ENCODE peak calls at places on chromosomes 13 and 19, in seven cellular contexts. Z is lower lobe of right lung, J is heart left ventricle, E is fibroblast of pulmonary artery, Q is right lobe of liver, Y is breast epithelium, M is cardiac fibroblast. C is an unnamed sample.

GRCh38 chr13:112141643-112142400 is 74.9 kb downstream of the SOX1 start:
- DNase-seq in Z (no peak), J (no peak), Y (peak; percentile 24), Q (no peak), E (no peak), M (no peak), C (no peak)

GRCh38 chr13:51765142-51765515 is 38.8 kb downstream of the DHRS12 start:
- DNase-seq in J (no peak), E (no peak), Z (no peak), Y (no peak), Q (no peak), M (no peak), C (no peak)

GRCh38 chr19:2618611-2619010 is 83.9 kb downstream of the GNG7 start:
- DNase-seq in M (peak; percentile 63), J (peak; percentile 60), Q (peak; percentile 76), Z (peak; percentile 96), E (peak; percentile 58), Y (no peak), C (no peak)

GRCh38 chr19:49758292-49758691 is 4.8 kb downstream of the TSKS start:
- DNase-seq in Y (no peak), M (peak; percentile 68), E (peak; percentile 66), Q (no peak), Z (no peak), J (no peak), C (peak; percentile 46)

GRCh38 chr13:111855016-111855590 is 211.8 kb upstream of the SOX1 start:
- DNase-seq in Q (no peak), Y (no peak), M (no peak), Z (no peak), E (no peak), J (no peak), C (no peak)

GRCh38 chr19:38930776-38931761 is at the start of gene MRPS12:
- DNase-seq in Z (peak; percentile 99), M (peak; percentile 99), Q (peak; percentile 98), E (peak; percentile 100), J (peak; percentile 99), Y (peak; percentile 98), C (peak; percentile 92)

GRCh38 chr19:48363500-48363809 is 285 bp downstream of the TMEM143 start:
- DNase-seq in E (no peak), Q (peak; percentile 69), J (no peak), M (no peak), Y (no peak), Z (no peak), C (no peak)

GRCh38 chr19:43438291-43439162 is 23.8 kb downstream of the TEX101 start:
- DNase-seq in Z (no peak), J (peak; percentile 74), E (peak; percentile 88), M (peak; percentile 82), Q (no peak), Y (no peak), C (no peak)

GRCh38 chr13:38826182-38826813 is 139.4 kb downstream of the FREM2 start:
- DNase-seq in M (no peak), Y (no peak), Q (no peak), Z (no peak), E (no peak), J (no peak), C (no peak)

GRCh38 chr19:58265100-58265499 is 13.7 kb upstream of the ZNF8 start:
- DNase-seq in J (no peak), Z (no peak), M (no peak), Y (no peak), Q (no peak), E (no peak), C (no peak)

GRCh38 chr19:6459356-6460098 is at the start of gene SLC25A23:
- DNase-seq in J (peak; percentile 62), E (peak; percentile 75), Z (peak; percentile 77), Y (peak; percentile 64), Q (peak; percentile 73), M (peak; percentile 85), C (no peak)

GRCh38 chr13:87331178-87331577 is 340.0 kb upstream of the SLITRK5 start:
- DNase-seq in J (peak; percentile 20), E (peak; percentile 1), Z (no peak), Q (peak; percentile 77), M (peak; percentile 1), Y (no peak), C (no peak)

DNA sequence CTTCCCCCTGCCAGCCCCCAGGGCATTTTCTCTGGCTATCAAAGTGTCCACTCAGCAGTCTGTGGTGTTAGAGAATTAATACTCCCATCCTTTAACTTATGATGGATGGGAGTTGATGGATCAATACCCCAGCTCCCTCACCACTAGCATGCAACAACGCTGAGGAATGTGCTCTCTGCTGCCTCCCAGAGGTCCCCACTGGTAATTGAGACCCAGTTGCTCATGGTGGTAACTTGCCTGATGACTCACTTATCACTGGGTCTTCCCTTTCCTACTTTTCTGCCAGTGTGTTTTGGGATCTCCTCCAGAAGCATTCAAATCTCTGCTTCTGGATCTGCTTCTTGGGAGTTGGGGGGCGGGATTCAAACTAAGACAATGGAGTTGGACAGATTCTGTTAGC is 20.3 kb upstream of the CACNA1A start:
- DNase-seq in J (no peak), Q (no peak), M (peak; percentile 3), Y (no peak), E (peak; percentile 10), Z (no peak), C (no peak)
- TF ChIP-seq CTCF in J (no peak), Q (no peak), M (peak; percentile 35), Y (no peak), E (peak; percentile 14), Z (no peak), C (peak; percentile 33)

GRCh38 chr19:8244442-8244841 is 35.3 kb downstream of the CERS4 start:
- DNase-seq in J (no peak), Z (no peak), Y (no peak), E (no peak), Q (no peak), M (no peak), C (no peak)
- TF ChIP-seq CTCF in J (no peak), Z (no peak), Y (no peak), E (no peak), Q (no peak), M (no peak), C (no peak)

GRCh38 chr13:27961227-27962085 is 7.7 kb downstream of the CDX2 start:
- DNase-seq in J (no peak), Y (no peak), E (no peak), Z (no peak), M (no peak), Q (peak; percentile 46), C (no peak)

GRCh38 chr13:27958928-27959539 is 10.1 kb downstream of the CDX2 start:
- DNase-seq in Q (no peak), Y (no peak), J (no peak), Z (no peak), E (no peak), M (no peak), C (no peak)

GRCh38 chr13:27959976-27960361 is 9.1 kb downstream of the CDX2 start:
- DNase-seq in M (no peak), Z (no peak), J (no peak), Y (no peak), Q (no peak), E (no peak), C (no peak)

GRCh38 chr13:27962128-27962841 is 6.8 kb downstream of the CDX2 start:
- DNase-seq in Z (no peak), E (no peak), M (no peak), Q (no peak), Y (no peak), J (no peak), C (no peak)

DNA sequence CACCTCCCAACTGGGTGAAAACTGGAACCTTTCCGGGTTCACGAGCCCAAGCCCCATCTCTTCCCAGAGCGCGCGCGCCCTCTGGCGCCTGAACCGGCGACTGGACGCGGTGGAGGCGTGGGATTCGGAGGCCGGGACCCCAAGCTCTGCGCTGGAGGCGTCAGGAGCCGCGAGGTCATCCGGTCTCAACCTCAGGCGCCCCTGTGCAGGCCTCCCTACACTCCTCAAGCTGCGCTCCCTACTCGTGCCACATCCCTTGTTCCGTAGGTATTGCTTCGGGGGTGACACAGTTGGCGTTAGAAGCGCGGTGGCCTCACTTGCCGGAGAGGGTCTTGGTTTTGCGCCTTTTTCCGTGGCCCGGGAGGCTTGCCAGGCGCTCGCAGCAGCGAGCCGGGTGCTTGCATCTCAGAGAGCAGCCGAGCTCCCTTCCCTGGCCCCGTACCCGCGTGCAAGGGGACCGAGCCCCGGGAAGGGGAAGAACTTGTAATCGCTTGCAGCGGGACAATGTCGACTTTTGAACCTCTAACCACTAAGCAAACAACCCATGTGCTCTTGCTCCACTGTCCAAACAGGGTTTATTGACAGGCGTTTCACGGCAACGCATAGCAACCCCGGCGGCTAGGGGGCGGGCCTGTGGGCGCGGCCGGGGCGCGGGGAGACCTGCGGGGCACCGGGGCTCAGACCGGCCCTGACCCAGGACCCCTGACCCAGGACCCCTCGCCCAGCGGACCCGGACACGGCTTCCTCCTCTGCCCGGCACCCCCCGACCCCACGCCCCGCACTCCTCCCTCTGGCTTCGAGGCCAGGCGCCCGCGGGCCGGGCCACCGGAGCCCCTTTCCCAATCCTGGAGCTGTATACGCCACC is 8.5 kb downstream of the CDX2 start:
- DNase-seq in Q (peak; percentile 82), E (peak; percentile 31), M (peak; percentile 26), Z (peak; percentile 72), J (no peak), Y (peak; percentile 76), C (no peak)
- TF ChIP-seq CTCF in Q (peak; percentile 72), E (peak; percentile 22), M (peak; percentile 16), Z (peak; percentile 41), J (peak; percentile 44), Y (no peak), C (peak; percentile 28)

GRCh38 chr19:18211683-18212082 is 7.8 kb upstream of the RAB3A start:
- DNase-seq in E (no peak), J (no peak), Q (no peak), M (no peak), Z (no peak), Y (no peak), C (no peak)

GRCh38 chr19:18204394-18205179 is 745 bp upstream of the RAB3A start:
- DNase-seq in Z (no peak), Y (no peak), J (no peak), Q (no peak), E (no peak), M (no peak), C (no peak)

GRCh38 chr19:18206018-18206417 is 2.2 kb upstream of the RAB3A start:
- DNase-seq in M (no peak), Z (no peak), Q (no peak), Y (no peak), J (no peak), E (no peak), C (no peak)

GRCh38 chr19:18205180-18205915 is 1.5 kb upstream of the RAB3A start:
- DNase-seq in J (peak; percentile 92), M (peak; percentile 83), Y (peak; percentile 75), Q (peak; percentile 80), Z (peak; percentile 82), E (peak; percentile 72), C (no peak)

DNA sequence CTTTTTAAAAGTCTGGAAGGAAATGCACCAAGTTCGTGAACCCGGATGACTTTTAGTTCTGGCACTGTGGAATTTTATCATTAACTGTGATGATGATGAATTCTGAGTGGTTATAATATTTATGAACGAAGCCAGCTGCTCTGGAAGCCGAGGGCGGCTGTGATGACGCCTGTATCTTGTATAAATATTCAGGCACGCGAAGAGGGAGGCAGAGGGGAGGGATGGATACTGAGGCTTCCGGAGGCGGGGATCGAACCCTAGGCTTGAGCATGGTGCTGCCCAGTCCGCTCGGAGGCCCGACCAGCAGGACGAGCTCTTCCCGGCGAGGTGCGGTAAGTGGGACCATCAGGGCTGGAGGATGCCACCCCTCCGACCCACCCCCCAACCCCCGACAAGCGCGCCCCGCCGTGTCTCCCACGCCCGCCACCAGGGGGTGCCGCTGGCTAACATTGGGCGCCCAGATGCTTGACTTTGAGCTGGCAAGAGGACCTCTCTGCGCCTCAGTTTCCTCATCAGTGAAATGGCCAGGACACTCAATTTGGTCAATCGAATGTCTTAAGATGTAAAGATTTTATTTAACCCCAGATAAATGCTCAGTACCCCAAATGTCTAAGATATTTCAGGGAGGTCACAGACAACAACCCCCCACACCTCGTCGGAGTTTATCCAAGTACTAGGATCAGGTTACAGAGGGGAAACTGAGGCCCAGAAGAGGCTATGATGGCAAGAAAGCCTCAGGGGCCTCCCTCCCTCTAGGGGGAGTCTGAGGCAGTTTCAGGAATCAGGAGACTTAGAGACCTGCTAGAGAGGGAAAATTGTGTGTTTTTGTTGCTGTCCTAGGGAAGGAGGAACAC is 4.5 kb upstream of the RAB3A start:
- DNase-seq in M (peak; percentile 88), Y (no peak), E (peak; percentile 84), J (no peak), Z (peak; percentile 61), Q (no peak), C (no peak)
- TF ChIP-seq CTCF in M (peak; percentile 60), Y (no peak), E (peak; percentile 39), J (peak; percentile 71), Z (peak; percentile 79), Q (peak; percentile 31), C (peak; percentile 66)

C was measured in AG04449.